ENCODE peak calls at places on chromosomes 13 and 19, in eight cellular contexts. N, F, T, G, V, I, A and K are unnamed samples.

GRCh38 chr13:33323766-33324525 is 38.4 kb upstream of the STARD13 start:
- DNase-seq in N (no peak), F (peak), T (no peak), G (no peak), V (no peak), I (no peak), A (peak), K (no peak)

GRCh38 chr13:74174810-74175209 is 40.6 kb upstream of the KLF12 start:
- DNase-seq in N (no peak), F (no peak), T (no peak), G (no peak), V (no peak), I (no peak), A (no peak), K (no peak)

GRCh38 chr19:30450101-30450500 is 77.9 kb downstream of the ZNF536 start:
- DNase-seq in N (peak), F (no peak), T (peak), G (peak), V (no peak), I (no peak), A (no peak), K (no peak)

GRCh38 chr13:98927954-98928927 is 49.6 kb downstream of the DOCK9 start:
- DNase-seq in N (no peak), F (peak), T (no peak), G (no peak), V (peak), I (no peak), A (peak), K (no peak)

GRCh38 chr13:40200273-40200978 is 466.0 kb downstream of the FOXO1 start:
- DNase-seq in N (no peak), F (no peak), T (no peak), G (no peak), V (no peak), I (no peak), A (no peak), K (no peak)

GRCh38 chr19:23241433-23241832 is 8.8 kb downstream of the ZNF724 start:
- DNase-seq in N (no peak), F (no peak), T (no peak), G (no peak), V (no peak), I (no peak), A (no peak), K (no peak)

GRCh38 chr13:74710006-74710405 is 575.8 kb upstream of the KLF12 start:
- DNase-seq in N (no peak), F (peak), T (no peak), G (no peak), V (no peak), I (no peak), A (no peak), K (no peak)

GRCh38 chr13:39132286-39132685 is 94.0 kb downstream of the NHLRC3 start:
- DNase-seq in N (no peak), F (no peak), T (no peak), G (no peak), V (no peak), I (no peak), A (no peak), K (peak)

GRCh38 chr19:47239610-47240296 is 8.8 kb upstream of the BBC3 start:
- DNase-seq in N (peak), F (peak), T (no peak), G (peak), V (no peak), I (peak), A (no peak), K (no peak)

GRCh38 chr19:12289790-12290065 is 5.0 kb downstream of the ZNF44 start:
- DNase-seq in N (no peak), F (no peak), T (no peak), G (no peak), V (no peak), I (no peak), A (no peak), K (no peak)

GRCh38 chr19:13241321-13242104 is 91.3 kb downstream of the IER2 start:
- DNase-seq in N (no peak), F (no peak), T (no peak), G (no peak), V (no peak), I (no peak), A (no peak), K (no peak)

GRCh38 chr13:35143123-35143522 is 201.1 kb downstream of the NBEA start:
- DNase-seq in N (no peak), F (no peak), T (no peak), G (no peak), V (no peak), I (no peak), A (no peak), K (no peak)

GRCh38 chr19:49151339-49152217 is 3.6 kb downstream of the HRC start:
- DNase-seq in N (peak), F (peak), T (no peak), G (peak), V (no peak), I (peak), A (no peak), K (no peak)

GRCh38 chr19:14383898-14384669 is 2.8 kb downstream of the ADGRE5 start:
- DNase-seq in N (no peak), F (peak), T (no peak), G (no peak), V (peak), I (no peak), A (peak), K (no peak)

GRCh38 chr19:3725640-3726310 is 17.6 kb downstream of the TJP3 start:
- DNase-seq in N (peak), F (no peak), T (no peak), G (no peak), V (no peak), I (peak), A (no peak), K (no peak)

GRCh38 chr13:27442797-27443196 is 7.6 kb downstream of the MTIF3 start:
- DNase-seq in N (no peak), F (no peak), T (no peak), G (no peak), V (no peak), I (no peak), A (no peak), K (no peak)

GRCh38 chr13:30873519-30873918 is 32.6 kb upstream of the MEDAG start:
- DNase-seq in N (no peak), F (peak), T (no peak), G (no peak), V (no peak), I (no peak), A (no peak), K (no peak)

GRCh38 chr13:77105051-77105450 is 78.1 kb upstream of the FBXL3 start:
- DNase-seq in N (no peak), F (no peak), T (no peak), G (no peak), V (no peak), I (no peak), A (no peak), K (no peak)

GRCh38 chr19:58518261-58519086 is 1.1 kb downstream of the ZBTB45 start:
- DNase-seq in N (no peak), F (no peak), T (no peak), G (no peak), V (no peak), I (no peak), A (no peak), K (no peak)

GRCh38 chr13:36126496-36126895 is 4.7 kb downstream of the DCLK1 start:
- DNase-seq in N (no peak), F (no peak), T (no peak), G (no peak), V (no peak), I (no peak), A (no peak), K (no peak)

GRCh38 chr13:111006508-111007031 is 91.7 kb upstream of the ANKRD10 start:
- DNase-seq in N (no peak), F (peak), T (peak), G (peak), V (peak), I (peak), A (peak), K (peak)

GRCh38 chr19:57708641-57709354 is at the start of gene ZNF154:
- DNase-seq in N (peak), F (peak), T (peak), G (no peak), V (no peak), I (peak), A (peak), K (peak)

GRCh38 chr19:46602392-46603194 is 1.5 kb downstream of the CALM3 start:
- DNase-seq in N (no peak), F (no peak), T (no peak), G (no peak), V (no peak), I (peak), A (no peak), K (no peak)

GRCh38 chr13:113912596-113912995 is 48.7 kb upstream of the GAS6 start:
- DNase-seq in N (no peak), F (no peak), T (no peak), G (no peak), V (no peak), I (no peak), A (no peak), K (no peak)

GRCh38 chr19:8655340-8655709 is 24.9 kb downstream of the NFILZ start:
- DNase-seq in N (no peak), F (no peak), T (no peak), G (no peak), V (no peak), I (peak), A (no peak), K (no peak)

GRCh38 chr19:28883241-28883693 is 329.7 kb downstream of the UQCRFS1 start:
- DNase-seq in N (peak), F (peak), T (peak), G (no peak), V (peak), I (no peak), A (no peak), K (no peak)

GRCh38 chr19:5987077-5987818 is 9.3 kb upstream of the RANBP3 start:
- DNase-seq in N (peak), F (peak), T (peak), G (peak), V (peak), I (no peak), A (peak), K (peak)

GRCh38 chr19:7861619-7862412 is 12.4 kb downstream of the PRR36 start:
- DNase-seq in N (no peak), F (no peak), T (no peak), G (no peak), V (no peak), I (no peak), A (no peak), K (no peak)

GRCh38 chr19:54201172-54201701 is 579 bp downstream of the RPS9 start:
- DNase-seq in N (no peak), F (no peak), T (no peak), G (no peak), V (no peak), I (no peak), A (no peak), K (no peak)

GRCh38 chr13:46170687-46171086 is 11.3 kb downstream of the LCP1 start:
- DNase-seq in N (peak), F (no peak), T (no peak), G (no peak), V (no peak), I (no peak), A (no peak), K (no peak)

GRCh38 chr19:872266-872951 is 12.9 kb downstream of the CFD start:
- DNase-seq in N (peak), F (peak), T (no peak), G (peak), V (no peak), I (peak), A (no peak), K (no peak)

GRCh38 chr13:25881946-25882574 is 169.8 kb downstream of the SHISA2 start:
- DNase-seq in N (no peak), F (no peak), T (peak), G (no peak), V (no peak), I (no peak), A (peak), K (peak)
- TF ChIP-seq CTCF in N (no peak), F (no peak), T (no peak), G (no peak), V (no peak), I (no peak), A (no peak), K (no peak)

DNA sequence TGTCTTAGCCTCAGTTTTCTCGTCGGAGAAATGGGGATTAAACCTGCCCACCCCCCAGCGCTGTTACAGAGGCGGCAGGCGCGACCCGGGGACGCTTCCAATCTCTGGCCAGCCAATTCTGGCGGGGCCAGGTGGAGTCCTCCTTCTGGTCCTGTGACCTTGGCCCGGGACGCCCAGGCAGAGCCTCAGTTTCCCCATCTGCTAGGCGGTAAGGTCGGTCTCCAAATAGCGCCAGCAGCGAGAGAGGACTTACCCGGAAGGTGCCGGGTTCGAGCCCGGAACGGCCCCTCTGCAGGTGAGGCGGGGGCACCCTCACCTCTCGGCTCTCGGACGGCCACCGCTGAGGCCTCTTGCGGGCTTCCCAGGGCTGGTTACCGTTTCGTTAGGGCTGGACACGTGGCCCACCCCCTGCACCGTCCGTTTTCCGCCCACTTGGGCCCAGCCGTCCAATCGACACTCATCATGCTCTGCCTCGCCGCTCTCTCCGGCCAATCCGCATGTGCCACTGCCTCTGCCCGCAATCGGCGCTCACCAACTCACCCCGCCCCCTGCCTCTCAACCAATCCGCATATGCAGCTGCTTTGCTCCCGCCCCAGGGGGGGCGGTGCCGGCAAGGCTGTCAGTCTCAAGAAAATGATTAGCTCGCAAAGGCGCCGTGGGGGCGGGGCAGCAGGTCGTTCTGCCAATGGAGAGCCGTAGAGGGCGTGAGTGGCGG is at the start of gene ISOC2:
- DNase-seq in N (peak), F (peak), T (peak), G (peak), V (peak), I (peak), A (peak), K (peak)
- H3K4me3 ChIP-seq in N (peak), F (peak), T (peak), G (peak), V (peak), I (peak), A (peak), K (peak)

DNA sequence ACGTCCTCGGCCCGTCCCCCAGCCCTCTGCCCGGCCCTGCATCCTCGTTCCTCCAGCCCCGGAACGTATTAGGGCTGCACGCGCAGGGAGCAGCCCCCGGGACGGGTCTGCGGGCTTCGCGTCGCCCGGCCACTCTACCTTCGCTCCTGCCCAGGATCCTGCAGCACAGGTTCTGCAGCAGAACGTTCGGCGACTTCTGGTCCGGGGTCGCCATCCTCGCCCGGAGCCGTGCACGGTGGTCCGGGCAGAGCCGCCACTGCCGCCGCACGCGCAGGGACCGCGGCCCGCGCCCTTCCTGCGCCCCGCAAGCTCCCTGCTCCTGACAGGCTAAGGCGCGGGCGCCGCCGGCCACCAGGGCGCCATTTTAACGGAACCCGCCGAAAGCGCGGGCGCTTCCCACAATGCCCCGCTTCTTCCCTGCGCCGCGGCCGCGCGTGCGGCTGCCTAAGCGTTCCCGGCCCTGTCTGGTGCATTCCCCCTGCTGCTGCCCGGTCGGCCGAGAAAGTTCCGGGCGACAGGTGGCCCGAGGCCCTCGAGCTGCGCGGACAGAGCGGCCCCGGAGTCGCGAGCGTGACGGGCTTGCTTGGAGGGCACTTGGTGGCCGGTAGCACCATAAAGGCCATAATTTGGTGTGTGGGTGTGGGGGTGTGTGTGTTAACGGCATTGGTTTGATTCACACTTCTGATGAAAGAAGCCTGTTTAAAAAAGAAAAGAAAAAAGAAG is at the start of gene TUBGCP3:
- DNase-seq in N (peak), F (peak), T (peak), G (peak), V (peak), I (peak), A (peak), K (peak)
- TF ChIP-seq CTCF in N (no peak), F (no peak), T (peak), G (no peak), V (peak), I (no peak), A (no peak), K (no peak)

GRCh38 chr13:112586334-112586733 is 1.6 kb downstream of the TUBGCP3 start:
- DNase-seq in N (no peak), F (no peak), T (no peak), G (no peak), V (no peak), I (no peak), A (no peak), K (no peak)
- H3K4me3 ChIP-seq in N (no peak), F (no peak), T (no peak), G (no peak), V (peak), I (no peak), A (no peak), K (no peak)

GRCh38 chr13:26380930-26381329 is 127.0 kb downstream of the CDK8 start:
- DNase-seq in N (no peak), F (no peak), T (no peak), G (no peak), V (no peak), I (no peak), A (no peak), K (no peak)
- TF ChIP-seq CTCF in N (no peak), F (no peak), T (no peak), G (no peak), V (no peak), I (no peak), A (no peak), K (no peak)

GRCh38 chr19:18194554-18195238 is 1.7 kb downstream of the MPV17L2 start:
- DNase-seq in N (peak), F (peak), T (peak), G (peak), V (no peak), I (peak), A (no peak), K (no peak)
- H3K4me3 ChIP-seq in N (no peak), F (no peak), T (peak), G (peak), V (no peak), I (peak), A (no peak), K (no peak)

GRCh38 chr13:50072676-50073075 is 57.4 kb downstream of the KCNRG start:
- DNase-seq in N (no peak), F (no peak), T (no peak), G (no peak), V (no peak), I (no peak), A (no peak), K (no peak)
- TF ChIP-seq CTCF in N (no peak), F (no peak), T (no peak), G (no peak), V (no peak), I (no peak), A (no peak), K (no peak)

DNA sequence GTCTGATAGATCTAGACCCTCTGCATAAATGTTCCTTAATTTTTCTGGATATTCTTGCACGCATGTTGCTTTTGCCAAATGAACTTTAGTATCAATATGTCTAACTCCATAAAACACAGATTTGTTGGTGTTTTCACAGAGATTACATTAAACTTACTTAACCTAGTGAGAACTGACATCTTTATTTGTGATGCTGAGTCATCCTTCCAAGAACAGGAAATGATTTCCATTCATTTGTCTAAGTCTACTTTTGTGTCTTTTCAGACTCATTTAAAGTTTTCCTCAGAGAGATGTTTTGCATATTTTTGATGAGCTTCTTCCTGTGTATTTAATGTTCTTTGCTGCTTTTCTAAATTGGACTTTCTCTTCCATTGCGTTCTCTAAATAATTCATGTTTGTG is 184.0 kb downstream of the SLC7A1 start:
- DNase-seq in N (no peak), F (no peak), T (no peak), G (no peak), V (no peak), I (no peak), A (no peak), K (no peak)
- H3K4me3 ChIP-seq in N (no peak), F (no peak), T (no peak), G (no peak), V (no peak), I (no peak), A (no peak), K (no peak)